ENCODE peak calls at places on chromosomes 13 and 19, in eight cellular contexts. N, Q, H, Z, K, P, S and X are unnamed samples.

GRCh38 chr13:51643114-51643881 is 59.0 kb downstream of the WDFY2 start:
- DNase-seq in N (no peak), P (no peak), S (no peak), Q (no peak), Z (no peak), H (no peak), K (peak), X (no peak)

GRCh38 chr13:43428545-43429287 is 358.1 kb downstream of the ENOX1 start:
- DNase-seq in N (no peak), Z (no peak), K (no peak), H (no peak), Q (no peak), P (no peak), S (no peak), X (no peak)

GRCh38 chr13:99303863-99304521 is 3.2 kb downstream of the GPR183 start:
- DNase-seq in K (no peak), H (peak), Q (no peak), Z (peak), S (peak), N (peak), P (no peak), X (peak)

GRCh38 chr13:98368019-98368418 is 190.9 kb upstream of the RNF113B start:
- DNase-seq in Q (no peak), Z (no peak), H (no peak), N (no peak), S (no peak), P (no peak), K (peak), X (no peak)

GRCh38 chr13:27830010-27830409 is 37.7 kb downstream of the GSX1 start:
- DNase-seq in N (peak), H (peak), P (no peak), S (peak), K (peak), Z (peak), Q (peak), X (peak)

GRCh38 chr19:330503-330902 is 14.1 kb downstream of the MIER2 start:
- DNase-seq in N (no peak), H (no peak), Q (no peak), Z (no peak), S (no peak), K (no peak), P (no peak), X (no peak)

GRCh38 chr19:1057185-1057857 is 9.6 kb upstream of the ARHGAP45 start:
- DNase-seq in H (no peak), P (no peak), Z (peak), Q (peak), N (no peak), S (no peak), K (peak), X (no peak)

GRCh38 chr19:29323046-29323971 is 110.4 kb upstream of the UQCRFS1 start:
- DNase-seq in Z (no peak), H (no peak), S (no peak), P (no peak), K (no peak), Q (no peak), N (no peak), X (no peak)